ENCODE peak calls at places on chromosomes 4 and X, in seven cellular contexts. M, C, H, E, W, T and J are unnamed samples.

GRCh38 chrX:118637997-118638396 is 89.4 kb upstream of the IL13RA1 start:
- DNase-seq in M (no peak), T (no peak), C (no peak), E (no peak), W (peak; percentile 30), H (no peak), J (no peak)

GRCh38 chr4:185399466-185399865 is 2.8 kb downstream of the ANKRD37 start:
- DNase-seq in T (no peak), H (no peak), W (no peak), E (no peak), M (no peak), C (no peak), J (no peak)

GRCh38 chr4:55169352-55169959 is 44.1 kb upstream of the KDR start:
- DNase-seq in M (no peak), C (no peak), E (no peak), T (no peak), H (no peak), W (peak; percentile 47), J (no peak)

GRCh38 chr4:124018383-124019317 is 622.1 kb downstream of the SPRY1 start:
- DNase-seq in H (no peak), E (no peak), C (no peak), M (no peak), T (peak; percentile 49), W (no peak), J (no peak)

GRCh38 chr4:99300934-99301333 is 10.1 kb upstream of the ADH1A start:
- DNase-seq in W (peak; percentile 94), E (no peak), T (peak; percentile 95), H (no peak), C (no peak), M (no peak), J (no peak)

GRCh38 chr4:60088803-60089202 is 1111.3 kb upstream of the ADGRL3 start:
- DNase-seq in C (no peak), E (no peak), W (no peak), T (no peak), M (no peak), H (no peak), J (no peak)

GRCh38 chr4:1013225-1014073 is 2.0 kb downstream of the FGFRL1 start:
- DNase-seq in C (no peak), W (no peak), M (no peak), H (no peak), E (no peak), T (no peak), J (no peak)

GRCh38 chrX:7194606-7195005 is 46.7 kb upstream of the PUDP start:
- DNase-seq in C (no peak), W (no peak), H (no peak), T (no peak), M (no peak), E (no peak), J (no peak)

GRCh38 chr4:180407273-180407885 is 1835.8 kb upstream of the TENM3 start:
- DNase-seq in T (no peak), W (peak; percentile 18), M (no peak), C (no peak), H (no peak), E (no peak), J (no peak)

GRCh38 chr4:24912252-24913098 is at the start of gene CCDC149:
- DNase-seq in T (peak; percentile 68), C (peak; percentile 63), E (no peak), M (no peak), H (peak; percentile 56), W (peak; percentile 84), J (no peak)

GRCh38 chrX:17805120-17805519 is 56.0 kb downstream of the RAI2 start:
- DNase-seq in W (no peak), E (no peak), C (peak; percentile 17), M (no peak), H (no peak), T (no peak), J (no peak)

GRCh38 chrX:16671005-16671404 is 21.0 kb downstream of the S100G start:
- DNase-seq in T (peak; percentile 18), C (peak; percentile 4), M (no peak), H (peak; percentile 12), W (peak; percentile 57), E (no peak), J (no peak)

GRCh38 chr4:139153411-139154133 is 23.4 kb downstream of the ELF2 start:
- DNase-seq in T (no peak), E (no peak), H (no peak), W (no peak), M (no peak), C (no peak), J (no peak)

GRCh38 chr4:171721937-171722336 is 91.3 kb upstream of the GALNTL6 start:
- DNase-seq in H (no peak), C (no peak), E (no peak), T (no peak), W (no peak), M (no peak), J (no peak)

GRCh38 chr4:119238068-119238722 is 25.7 kb downstream of the USP53 start:
- DNase-seq in H (no peak), E (no peak), C (no peak), M (no peak), T (no peak), W (no peak), J (no peak)

GRCh38 chr4:1058198-1058996 is 47.0 kb downstream of the FGFRL1 start:
- DNase-seq in T (peak; percentile 11), E (no peak), W (no peak), M (no peak), C (no peak), H (no peak), J (no peak)

GRCh38 chr4:69881173-69881773 is 21.3 kb upstream of the SULT1E1 start:
- DNase-seq in W (peak; percentile 62), H (peak; percentile 22), E (no peak), M (peak; percentile 5), C (no peak), T (no peak), J (no peak)

GRCh38 chrX:74911494-74911893 is 13.8 kb downstream of the NEXMIF start:
- DNase-seq in C (no peak), M (no peak), E (no peak), W (no peak), T (no peak), H (no peak), J (no peak)

GRCh38 chr4:2936773-2937145 is 26.4 kb downstream of the NOP14 start:
- DNase-seq in E (peak; percentile 21), T (no peak), H (no peak), M (no peak), C (no peak), W (peak; percentile 85), J (no peak)

GRCh38 chr4:140037353-140038030 is 116.5 kb downstream of the MAML3 start:
- DNase-seq in E (no peak), C (no peak), T (no peak), M (no peak), W (peak; percentile 46), H (no peak), J (no peak)

GRCh38 chr4:185011408-185011807 is 6.9 kb upstream of the HELT start:
- DNase-seq in E (no peak), T (no peak), W (peak; percentile 43), C (peak; percentile 79), M (no peak), H (peak; percentile 4), J (no peak)

GRCh38 chrX:113330416-113330815 is 489.8 kb upstream of the AMOT start:
- DNase-seq in M (no peak), T (no peak), W (no peak), E (no peak), H (no peak), C (no peak), J (no peak)

GRCh38 chrX:153706799-153707198 is 17.4 kb downstream of the BCAP31 start:
- DNase-seq in M (no peak), C (no peak), W (no peak), H (no peak), T (no peak), E (no peak), J (no peak)

GRCh38 chr4:75584067-75584466 is 28.2 kb downstream of the ODAPH start:
- DNase-seq in M (no peak), W (peak; percentile 9), C (no peak), E (no peak), H (no peak), T (no peak), J (no peak)

GRCh38 chrX:33198561-33199279 is 12.6 kb downstream of the DMD start:
- DNase-seq in C (no peak), H (no peak), W (no peak), M (no peak), T (no peak), E (no peak), J (no peak)

GRCh38 chr4:4980818-4981217 is 38.4 kb downstream of the CYTL1 start:
- DNase-seq in M (no peak), T (no peak), H (no peak), C (no peak), E (no peak), W (no peak), J (no peak)

GRCh38 chr4:188452097-188452496 is 312.9 kb downstream of the TRIML1 start:
- DNase-seq in W (no peak), E (no peak), H (no peak), T (no peak), M (no peak), C (no peak), J (no peak)

GRCh38 chr4:154985673-154986072 is 204.6 kb downstream of the RBM46 start:
- DNase-seq in H (no peak), T (no peak), M (no peak), C (no peak), E (no peak), W (peak; percentile 19), J (no peak)

GRCh38 chrX:20016618-20016945 is 25.7 kb upstream of the BCLAF3 start:
- DNase-seq in W (no peak), C (no peak), T (no peak), E (no peak), M (no peak), H (no peak), J (no peak)

DNA sequence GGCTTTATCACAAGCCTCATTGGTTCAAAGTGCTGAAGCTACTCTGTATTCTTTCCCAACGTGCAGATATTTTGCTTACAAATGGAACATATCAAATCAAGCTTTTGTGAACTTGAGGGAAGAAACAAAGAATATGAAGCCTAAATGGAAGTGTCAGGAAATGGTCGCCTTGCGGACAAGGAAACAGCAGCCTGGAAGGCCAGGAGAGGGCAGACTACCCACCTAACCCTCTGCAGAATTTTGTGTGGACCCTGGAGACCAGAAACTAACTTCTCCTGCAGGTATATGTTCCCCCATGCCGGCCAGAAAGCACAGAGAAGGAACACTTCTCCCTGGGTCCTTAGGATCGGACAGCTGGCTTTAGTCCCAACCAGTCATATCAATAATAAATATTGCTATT is 1425.8 kb downstream of the PCDH7 start:
- DNase-seq in M (no peak), C (peak; percentile 10), H (no peak), E (no peak), W (no peak), T (no peak), J (no peak)
- TF ChIP-seq CTCF in M (no peak), C (no peak), H (no peak), E (no peak), W (no peak), T (no peak), J (no peak)

GRCh38 chr4:176054942-176055341 is 10.7 kb upstream of the WDR17 start:
- DNase-seq in T (no peak), E (no peak), H (no peak), M (no peak), W (no peak), C (no peak), J (no peak)
- TF ChIP-seq CTCF in T (peak; percentile 3), E (no peak), H (peak; percentile 35), M (no peak), W (peak; percentile 18), C (no peak), J (no peak)

GRCh38 chr4:105632599-105632998 is 75.9 kb downstream of the INTS12 start:
- DNase-seq in H (no peak), T (no peak), C (no peak), M (no peak), W (no peak), E (no peak), J (no peak)
- TF ChIP-seq CTCF in H (no peak), T (no peak), C (no peak), M (no peak), W (no peak), E (no peak), J (no peak)

GRCh38 chr4:8015512-8015911 is 75.9 kb upstream of the AFAP1 start:
- DNase-seq in H (no peak), T (no peak), M (no peak), E (no peak), C (no peak), W (no peak), J (no peak)
- TF ChIP-seq CTCF in H (peak; percentile 14), T (peak; percentile 37), M (no peak), E (no peak), C (no peak), W (peak; percentile 31), J (no peak)